ENCODE peak calls at places on chromosome 11, in ten cellular contexts. One of them, this sample, is unnamed.

GRCh38 chr11:75602916-75603315 is 40.9 kb downstream of the SERPINH1 start:
- DNase-seq in KG1: no peak
- DNase-seq in midbrain: no peak
- DNase-seq in T-helper 2 cell: peak; percentile 10
- DNase-seq in lung: no peak
- DNase-seq in right lobe of liver: no peak
- DNase-seq in brain microvascular endothelial cell: peak; percentile 45
- DNase-seq in PC-9: no peak
- DNase-seq in H7: no peak
- DNase-seq in gastrocnemius medialis: no peak
- DNase-seq in this sample: no peak

GRCh38 chr11:61699737-61700160 is 19.6 kb downstream of the DAGLA start:
- DNase-seq in KG1: no peak
- DNase-seq in midbrain: peak; percentile 43
- DNase-seq in T-helper 2 cell: no peak
- DNase-seq in lung: no peak
- DNase-seq in right lobe of liver: no peak
- DNase-seq in brain microvascular endothelial cell: no peak
- DNase-seq in PC-9: peak; percentile 93
- DNase-seq in H7: no peak
- DNase-seq in gastrocnemius medialis: peak; percentile 68
- DNase-seq in this sample: no peak

GRCh38 chr11:116193321-116194114 is 579.3 kb downstream of the BUD13 start:
- DNase-seq in KG1: no peak
- DNase-seq in midbrain: no peak
- DNase-seq in T-helper 2 cell: no peak
- DNase-seq in lung: peak; percentile 84
- DNase-seq in right lobe of liver: no peak
- DNase-seq in brain microvascular endothelial cell: peak; percentile 12
- DNase-seq in PC-9: peak; percentile 8
- DNase-seq in H7: peak; percentile 85
- DNase-seq in gastrocnemius medialis: no peak
- DNase-seq in this sample: peak; percentile 74

GRCh38 chr11:14361951-14362350 is 3.0 kb upstream of the RRAS2 start:
- DNase-seq in KG1: no peak
- DNase-seq in midbrain: no peak
- DNase-seq in T-helper 2 cell: no peak
- DNase-seq in lung: no peak
- DNase-seq in right lobe of liver: no peak
- DNase-seq in brain microvascular endothelial cell: no peak
- DNase-seq in PC-9: no peak
- DNase-seq in H7: no peak
- DNase-seq in gastrocnemius medialis: no peak
- DNase-seq in this sample: no peak

GRCh38 chr11:59463176-59463575 is 6.4 kb downstream of the OR4D6 start:
- DNase-seq in KG1: no peak
- DNase-seq in midbrain: no peak
- DNase-seq in T-helper 2 cell: no peak
- DNase-seq in lung: no peak
- DNase-seq in right lobe of liver: no peak
- DNase-seq in brain microvascular endothelial cell: no peak
- DNase-seq in PC-9: no peak
- DNase-seq in H7: peak; percentile 12
- DNase-seq in gastrocnemius medialis: no peak
- DNase-seq in this sample: no peak

GRCh38 chr11:70024773-70025045 is 53.4 kb upstream of the ANO1 start:
- DNase-seq in KG1: no peak
- DNase-seq in midbrain: no peak
- DNase-seq in T-helper 2 cell: no peak
- DNase-seq in lung: no peak
- DNase-seq in right lobe of liver: peak; percentile 33
- DNase-seq in brain microvascular endothelial cell: no peak
- DNase-seq in PC-9: no peak
- DNase-seq in H7: no peak
- DNase-seq in gastrocnemius medialis: no peak
- DNase-seq in this sample: no peak

GRCh38 chr11:12534549-12534948 is 139.7 kb upstream of the TEAD1 start:
- DNase-seq in KG1: no peak
- DNase-seq in midbrain: no peak
- DNase-seq in T-helper 2 cell: no peak
- DNase-seq in lung: no peak
- DNase-seq in right lobe of liver: no peak
- DNase-seq in brain microvascular endothelial cell: no peak
- DNase-seq in PC-9: no peak
- DNase-seq in H7: no peak
- DNase-seq in gastrocnemius medialis: no peak
- DNase-seq in this sample: no peak

GRCh38 chr11:31340903-31341572 is 28.5 kb downstream of the DCDC1 start:
- DNase-seq in KG1: no peak
- DNase-seq in midbrain: no peak
- DNase-seq in T-helper 2 cell: peak; percentile 35
- DNase-seq in lung: no peak
- DNase-seq in right lobe of liver: no peak
- DNase-seq in brain microvascular endothelial cell: peak; percentile 23
- DNase-seq in PC-9: peak; percentile 10
- DNase-seq in H7: peak; percentile 49
- DNase-seq in gastrocnemius medialis: no peak
- DNase-seq in this sample: peak; percentile 26

GRCh38 chr11:69560141-69560790 is 78.8 kb downstream of the LINC01488 start:
- DNase-seq in KG1: no peak
- DNase-seq in midbrain: no peak
- DNase-seq in T-helper 2 cell: no peak
- DNase-seq in lung: no peak
- DNase-seq in right lobe of liver: no peak
- DNase-seq in brain microvascular endothelial cell: no peak
- DNase-seq in PC-9: no peak
- DNase-seq in H7: no peak
- DNase-seq in gastrocnemius medialis: no peak
- DNase-seq in this sample: no peak

GRCh38 chr11:104484784-104485554 is 321.0 kb upstream of the PDGFD start:
- DNase-seq in KG1: no peak
- DNase-seq in midbrain: peak; percentile 7
- DNase-seq in T-helper 2 cell: no peak
- DNase-seq in lung: no peak
- DNase-seq in right lobe of liver: no peak
- DNase-seq in brain microvascular endothelial cell: no peak
- DNase-seq in PC-9: no peak
- DNase-seq in H7: no peak
- DNase-seq in gastrocnemius medialis: no peak
- DNase-seq in this sample: no peak

GRCh38 chr11:61510980-61511373 is 2.4 kb downstream of the LRRC10B start:
- DNase-seq in KG1: no peak
- DNase-seq in midbrain: no peak
- DNase-seq in T-helper 2 cell: no peak
- DNase-seq in lung: no peak
- DNase-seq in right lobe of liver: no peak
- DNase-seq in brain microvascular endothelial cell: no peak
- DNase-seq in PC-9: no peak
- DNase-seq in H7: no peak
- DNase-seq in gastrocnemius medialis: no peak
- DNase-seq in this sample: no peak

GRCh38 chr11:79007811-79008294 is 433.0 kb downstream of the TENM4 start:
- DNase-seq in KG1: no peak
- DNase-seq in midbrain: no peak
- DNase-seq in T-helper 2 cell: no peak
- DNase-seq in lung: no peak
- DNase-seq in right lobe of liver: no peak
- DNase-seq in brain microvascular endothelial cell: no peak
- DNase-seq in PC-9: no peak
- DNase-seq in H7: no peak
- DNase-seq in gastrocnemius medialis: no peak
- DNase-seq in this sample: no peak

GRCh38 chr11:99244613-99245012 is 223.9 kb downstream of the CNTN5 start:
- DNase-seq in KG1: no peak
- DNase-seq in midbrain: no peak
- DNase-seq in T-helper 2 cell: no peak
- DNase-seq in lung: no peak
- DNase-seq in right lobe of liver: no peak
- DNase-seq in brain microvascular endothelial cell: peak; percentile 0
- DNase-seq in PC-9: no peak
- DNase-seq in H7: no peak
- DNase-seq in gastrocnemius medialis: no peak
- DNase-seq in this sample: no peak

GRCh38 chr11:100383357-100383865 is 303.7 kb upstream of the ARHGAP42 start:
- DNase-seq in KG1: no peak
- DNase-seq in midbrain: no peak
- DNase-seq in T-helper 2 cell: no peak
- DNase-seq in lung: no peak
- DNase-seq in right lobe of liver: no peak
- DNase-seq in brain microvascular endothelial cell: no peak
- DNase-seq in PC-9: no peak
- DNase-seq in H7: no peak
- DNase-seq in gastrocnemius medialis: no peak
- DNase-seq in this sample: no peak

GRCh38 chr11:16860632-16861031 is 122.2 kb downstream of the C11orf58 start:
- DNase-seq in KG1: no peak
- DNase-seq in midbrain: no peak
- DNase-seq in T-helper 2 cell: no peak
- DNase-seq in lung: no peak
- DNase-seq in right lobe of liver: no peak
- DNase-seq in brain microvascular endothelial cell: no peak
- DNase-seq in PC-9: no peak
- DNase-seq in H7: no peak
- DNase-seq in gastrocnemius medialis: no peak
- DNase-seq in this sample: no peak

GRCh38 chr11:34394771-34395300 is 37.0 kb upstream of the ABTB2 start:
- DNase-seq in KG1: no peak
- DNase-seq in midbrain: no peak
- DNase-seq in T-helper 2 cell: no peak
- DNase-seq in lung: no peak
- DNase-seq in right lobe of liver: no peak
- DNase-seq in brain microvascular endothelial cell: no peak
- DNase-seq in PC-9: peak; percentile 67
- DNase-seq in H7: no peak
- DNase-seq in gastrocnemius medialis: no peak
- DNase-seq in this sample: no peak

GRCh38 chr11:10087621-10088225 is 206.3 kb downstream of the SBF2 start:
- DNase-seq in KG1: no peak
- DNase-seq in midbrain: no peak
- DNase-seq in T-helper 2 cell: no peak
- DNase-seq in lung: no peak
- DNase-seq in right lobe of liver: no peak
- DNase-seq in brain microvascular endothelial cell: no peak
- DNase-seq in PC-9: no peak
- DNase-seq in H7: no peak
- DNase-seq in gastrocnemius medialis: no peak
- DNase-seq in this sample: no peak

GRCh38 chr11:14644396-14645246 is 1.0 kb downstream of the PDE3B start:
- DNase-seq in KG1: no peak
- DNase-seq in midbrain: no peak
- DNase-seq in T-helper 2 cell: peak; percentile 70
- DNase-seq in lung: no peak
- DNase-seq in right lobe of liver: peak; percentile 63
- DNase-seq in brain microvascular endothelial cell: no peak
- DNase-seq in PC-9: no peak
- DNase-seq in H7: peak; percentile 69
- DNase-seq in gastrocnemius medialis: no peak
- DNase-seq in this sample: peak; percentile 54

GRCh38 chr11:3198815-3199214 is 19.8 kb downstream of the MRGPRG start:
- DNase-seq in KG1: no peak
- DNase-seq in midbrain: no peak
- DNase-seq in T-helper 2 cell: no peak
- DNase-seq in lung: no peak
- DNase-seq in right lobe of liver: no peak
- DNase-seq in brain microvascular endothelial cell: no peak
- DNase-seq in PC-9: no peak
- DNase-seq in H7: peak; percentile 36
- DNase-seq in gastrocnemius medialis: no peak
- DNase-seq in this sample: no peak

This sample was measured in WTC11.